ENCODE peak calls at places on chromosomes 6 and 20, in ten cellular contexts. K, E, X, H, C, F, P, Y, S and R are unnamed samples.

GRCh38 chr20:62065669-62066338 is at the start of gene TAF4:
- DNase-seq in Y (peak; percentile 69), K (peak; percentile 67), C (peak; percentile 40), S (peak; percentile 83), H (peak; percentile 89), F (peak; percentile 80), X (peak; percentile 49), P (peak; percentile 49), E (peak; percentile 89), R (peak; percentile 86)

GRCh38 chr6:42451595-42452170 is at the start of gene TRERF1:
- DNase-seq in C (no peak), F (peak; percentile 40), H (peak; percentile 94), Y (peak; percentile 83), P (peak; percentile 66), X (peak; percentile 60), E (peak; percentile 73), S (peak; percentile 59), K (peak; percentile 54), R (peak; percentile 66)

GRCh38 chr6:13466304-13467215 is 20.8 kb downstream of the GFOD1 start:
- DNase-seq in X (no peak), K (no peak), F (no peak), H (no peak), E (no peak), S (no peak), C (no peak), P (no peak), Y (no peak), R (no peak)

GRCh38 chr6:70651326-70651905 is 16.3 kb upstream of the SMAP1 start:
- DNase-seq in E (no peak), K (no peak), S (peak; percentile 7), Y (no peak), P (no peak), C (no peak), F (peak; percentile 15), X (peak; percentile 25), H (no peak), R (no peak)

GRCh38 chr6:18792832-18793231 is 405.7 kb downstream of the RNF144B start:
- DNase-seq in X (no peak), P (no peak), C (no peak), K (no peak), E (no peak), Y (peak; percentile 37), H (no peak), S (no peak), F (no peak), R (no peak)

GRCh38 chr20:5191829-5192569 is 65.2 kb downstream of the CDS2 start:
- DNase-seq in K (peak; percentile 56), H (peak; percentile 84), S (peak; percentile 39), E (no peak), P (peak; percentile 60), X (peak; percentile 87), Y (peak; percentile 48), C (peak; percentile 74), F (peak; percentile 17), R (peak; percentile 86)

GRCh38 chr6:135983720-135984343 is 132.3 kb downstream of the PDE7B start:
- DNase-seq in K (no peak), X (no peak), H (peak; percentile 13), C (no peak), S (no peak), Y (no peak), F (no peak), P (no peak), E (no peak), R (no peak)

GRCh38 chr6:43878823-43879495 is 108.9 kb downstream of the VEGFA start:
- DNase-seq in X (no peak), C (no peak), Y (no peak), H (no peak), K (peak; percentile 40), E (peak; percentile 46), P (no peak), F (no peak), S (no peak), R (no peak)

GRCh38 chr6:106783631-106784566 is 154.5 kb downstream of the QRSL1 start:
- DNase-seq in K (no peak), C (no peak), S (no peak), F (no peak), Y (no peak), H (peak; percentile 31), X (peak; percentile 65), P (no peak), E (no peak), R (no peak)

GRCh38 chr20:59042151-59042795 is at the start of gene PRELID3B:
- DNase-seq in K (peak; percentile 24), E (no peak), H (peak; percentile 68), S (peak; percentile 26), P (no peak), X (no peak), C (no peak), F (peak; percentile 1), Y (no peak), R (peak; percentile 20)

GRCh38 chr6:19866900-19867627 is 29.9 kb downstream of the ID4 start:
- DNase-seq in E (no peak), H (no peak), P (peak; percentile 55), S (no peak), K (no peak), Y (no peak), C (no peak), X (peak; percentile 85), F (no peak), R (no peak)

GRCh38 chr6:83417880-83418663 is 12.8 kb downstream of the ME1 start:
- DNase-seq in H (peak; percentile 66), C (peak; percentile 9), F (no peak), S (no peak), E (no peak), K (no peak), Y (peak; percentile 17), P (peak; percentile 37), X (peak; percentile 36), R (peak; percentile 45)

GRCh38 chr6:35259946-35260626 is 551 bp downstream of the ZNF76 start:
- DNase-seq in F (peak; percentile 54), E (peak; percentile 86), H (peak; percentile 71), X (peak; percentile 49), K (peak; percentile 78), C (peak; percentile 30), S (peak; percentile 82), P (no peak), Y (peak; percentile 30), R (peak; percentile 35)

GRCh38 chr20:21019831-21020655 is 86.1 kb downstream of the LINC00237 start:
- DNase-seq in Y (no peak), K (no peak), P (no peak), H (no peak), F (no peak), X (no peak), S (no peak), E (no peak), C (no peak), R (no peak)

GRCh38 chr6:3996349-3996748 is 82.6 kb downstream of the FAM217A start:
- DNase-seq in H (no peak), C (no peak), Y (no peak), S (no peak), E (no peak), X (no peak), F (no peak), P (no peak), K (no peak), R (no peak)

GRCh38 chr6:53437557-53438202 is 88.9 kb upstream of the ELOVL5 start:
- DNase-seq in P (peak; percentile 84), X (peak; percentile 71), Y (peak; percentile 65), S (peak; percentile 7), H (peak; percentile 89), F (no peak), C (peak; percentile 73), K (peak; percentile 8), E (no peak), R (peak; percentile 69)

GRCh38 chr6:139230421-139230840 is 61.4 kb downstream of the TXLNB start:
- DNase-seq in K (no peak), H (peak; percentile 82), E (no peak), Y (peak; percentile 84), P (peak; percentile 31), F (no peak), C (no peak), X (no peak), S (no peak), R (no peak)